ENCODE peak calls at places on chromosomes 13 and 19, in nine cellular contexts. T is AG10803, S is fibroblast of pulmonary artery, P is NT2/D1, A is choroid plexus epithelial cell, Q is right cardiac atrium, F is foreskin fibroblast, J is epithelial cell of esophagus, G is upper lobe of right lung. B is an unnamed sample.

GRCh38 chr13:113726961-113727411 is 32.0 kb upstream of the TMEM255B start:
- DNase-seq in T (peak), S (no peak), P (no peak), A (peak), Q (no peak), F (peak), J (peak), G (peak), B (no peak)

GRCh38 chr19:43755256-43755801 is 567 bp upstream of the SMG9 start:
- DNase-seq in T (peak), S (peak), P (no peak), A (peak), Q (peak), F (peak), J (peak), G (peak), B (no peak)

GRCh38 chr13:31476266-31476665 is 263.1 kb upstream of the RXFP2 start:
- DNase-seq in T (peak), S (peak), P (no peak), A (peak), Q (peak), F (peak), J (no peak), G (no peak), B (peak)

GRCh38 chr13:111531505-111531904 is 211.1 kb downstream of the TEX29 start:
- DNase-seq in T (peak), S (peak), P (no peak), A (peak), Q (no peak), F (no peak), J (no peak), G (no peak), B (no peak)

GRCh38 chr13:107209811-107210210 is 641.9 kb upstream of the ARGLU1 start:
- DNase-seq in T (peak), S (peak), P (no peak), A (peak), Q (no peak), F (peak), J (no peak), G (no peak), B (peak)

GRCh38 chr13:111911141-111911720 is 155.7 kb upstream of the SOX1 start:
- DNase-seq in T (no peak), S (no peak), P (no peak), A (no peak), Q (no peak), F (no peak), J (no peak), G (no peak), B (no peak)

GRCh38 chr19:45442927-45443461 is 19.3 kb upstream of the ERCC1 start:
- DNase-seq in T (peak), S (peak), P (no peak), A (peak), Q (peak), F (peak), J (peak), G (peak), B (no peak)

GRCh38 chr13:88063741-88064140 is 392.6 kb downstream of the SLITRK5 start:
- DNase-seq in T (no peak), S (no peak), P (no peak), A (no peak), Q (no peak), F (no peak), J (peak), G (no peak), B (no peak)

GRCh38 chr13:73833331-73834070 is 300.7 kb downstream of the KLF12 start:
- DNase-seq in T (peak), S (no peak), P (no peak), A (peak), Q (no peak), F (no peak), J (peak), G (no peak), B (no peak)

GRCh38 chr13:61123533-61124269 is 291.9 kb downstream of the PCDH20 start:
- DNase-seq in T (no peak), S (no peak), P (no peak), A (no peak), Q (no peak), F (no peak), J (no peak), G (no peak), B (no peak)

GRCh38 chr19:40570313-40571004 is 6.2 kb upstream of the SHKBP1 start:
- DNase-seq in T (peak), S (peak), P (peak), A (peak), Q (peak), F (peak), J (peak), G (peak), B (peak)
- H3K4me3 ChIP-seq in T (peak), S (peak), P (peak), A (peak), Q (peak), F (peak), J (peak), G (peak), B (peak)

GRCh38 chr13:27034678-27035111 is 136.9 kb downstream of the USP12 start:
- DNase-seq in T (no peak), S (no peak), P (no peak), A (no peak), Q (peak), F (peak), J (no peak), G (no peak), B (no peak)
- H3K4me3 ChIP-seq in T (peak), S (no peak), P (no peak), A (no peak), Q (peak), F (peak), J (no peak), G (peak), B (no peak)

GRCh38 chr19:575527-576506 is 3.4 kb downstream of the BSG start:
- DNase-seq in T (peak), S (peak), P (no peak), A (peak), Q (peak), F (peak), J (peak), G (no peak), B (no peak)
- H3K4me3 ChIP-seq in T (peak), S (peak), P (peak), A (peak), Q (peak), F (peak), J (peak), G (no peak), B (peak)

DNA sequence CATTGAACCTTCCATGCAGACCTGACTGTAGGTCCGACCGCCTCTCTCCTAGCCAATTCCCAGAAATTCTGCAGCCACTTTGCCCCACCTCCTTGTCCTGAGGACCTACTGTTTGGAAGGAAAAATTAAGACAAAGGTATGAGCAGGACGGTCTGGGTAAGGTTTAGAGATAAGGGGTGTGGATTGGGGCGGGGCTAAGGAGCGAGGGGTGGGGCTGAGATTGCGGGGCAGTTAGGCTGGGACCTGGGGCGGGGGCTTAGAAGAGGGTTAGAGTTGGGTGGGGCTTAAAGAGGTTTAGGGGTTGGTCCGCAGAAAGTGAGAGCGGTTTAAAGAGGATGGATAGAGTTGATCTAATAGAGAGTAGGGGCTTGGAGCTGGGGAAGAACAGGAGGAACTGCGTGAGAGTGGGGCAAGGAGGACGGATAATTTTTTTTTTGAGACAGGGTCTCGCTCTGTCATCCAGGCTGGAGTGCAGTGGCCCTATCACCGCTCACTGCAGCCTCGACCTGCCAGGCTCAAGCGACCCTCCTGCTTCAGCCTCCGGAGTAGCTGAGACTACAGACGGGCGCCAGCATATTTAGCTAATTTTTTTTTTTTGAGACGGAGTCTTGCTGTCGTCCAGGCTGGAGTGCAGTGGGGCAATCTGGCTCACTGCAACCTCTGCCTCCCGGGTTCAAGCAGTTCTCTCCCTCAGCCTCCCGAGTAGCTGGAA is 1.7 kb upstream of the ZNF865 start:
- DNase-seq in T (no peak), S (no peak), P (no peak), A (no peak), Q (no peak), F (no peak), J (no peak), G (no peak), B (no peak)
- H3K4me3 ChIP-seq in T (no peak), S (no peak), P (no peak), A (no peak), Q (no peak), F (no peak), J (no peak), G (peak), B (no peak)

GRCh38 chr13:66794340-66795031 is 435.6 kb downstream of the PCDH9 start:
- DNase-seq in T (no peak), S (no peak), P (no peak), A (no peak), Q (no peak), F (no peak), J (no peak), G (no peak), B (no peak)

DNA sequence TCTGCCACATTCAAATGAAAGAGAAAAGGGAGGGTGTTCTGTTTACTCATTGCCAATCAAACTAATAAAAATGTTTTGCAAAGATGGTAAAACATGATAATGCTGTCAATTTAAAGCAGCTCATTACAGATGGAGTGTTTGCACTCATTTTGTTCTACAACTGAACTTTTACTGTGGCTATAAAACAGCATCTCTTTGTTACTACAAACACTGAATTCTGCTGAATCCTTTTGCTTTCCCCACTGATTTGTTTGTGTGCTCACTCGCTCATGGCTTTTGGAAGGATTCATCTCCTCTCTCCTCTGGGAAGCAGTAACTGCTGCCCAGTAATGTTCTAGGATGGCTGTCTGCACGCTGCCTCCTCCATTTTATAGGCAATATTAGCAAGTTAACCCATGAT is 434.5 kb downstream of the PCDH9 start:
- DNase-seq in T (no peak), S (no peak), P (no peak), A (no peak), Q (no peak), F (no peak), J (no peak), G (no peak), B (no peak)
- H3K4me3 ChIP-seq in T (no peak), S (no peak), P (no peak), A (no peak), Q (no peak), F (no peak), J (no peak), G (no peak), B (no peak)